ENCODE peak calls at places on chromosomes 13 and 19, in four cellular contexts. R, E, Z and P are unnamed samples.

GRCh38 chr13:82747331-82747730 is 1134.9 kb downstream of the SLITRK1 start:
- DNase-seq in R (no peak), E (no peak), Z (no peak), P (no peak)

GRCh38 chr19:1605236-1606137 is at the start of gene UQCR11:
- DNase-seq in R (peak), E (peak), Z (peak), P (peak)

GRCh38 chr19:45766919-45767346 is 2.1 kb downstream of the SIX5 start:
- DNase-seq in R (no peak), E (peak), Z (no peak), P (no peak)

GRCh38 chr13:24083722-24084421 is 76.6 kb upstream of the SPATA13 start:
- DNase-seq in R (no peak), E (peak), Z (no peak), P (no peak)

GRCh38 chr13:99275093-99275469 is 16.9 kb upstream of the GPR18 start:
- DNase-seq in R (no peak), E (peak), Z (no peak), P (no peak)

GRCh38 chr19:54029930-54030490 is 33.7 kb downstream of the VSTM1 start:
- DNase-seq in R (peak), E (peak), Z (peak), P (peak)

GRCh38 chr13:53131361-53131760 is 102.7 kb downstream of the OLFM4 start:
- DNase-seq in R (no peak), E (no peak), Z (no peak), P (no peak)

GRCh38 chr13:109622006-109622405 is 164.4 kb downstream of the IRS2 start:
- DNase-seq in R (no peak), E (no peak), Z (no peak), P (no peak)

GRCh38 chr19:36115453-36116343 is at the start of gene TBCB:
- DNase-seq in R (peak), E (no peak), Z (peak), P (peak)

GRCh38 chr19:18742838-18743237 is 48.3 kb downstream of the COMP start:
- DNase-seq in R (no peak), E (no peak), Z (no peak), P (no peak)

GRCh38 chr13:45257638-45258338 is 56.9 kb upstream of the KCTD4 start:
- DNase-seq in R (no peak), E (peak), Z (peak), P (no peak)

GRCh38 chr13:57630661-57631606 is 610 bp upstream of the PCDH17 start:
- DNase-seq in R (no peak), E (peak), Z (no peak), P (peak)